ENCODE peak calls at places on chromosomes 3 and 15, in ten cellular contexts. One of them, this sample, is unnamed.

GRCh38 chr3:21672303-21672702 is 78.7 kb downstream of the ZNF385D start:
- DNase-seq in HTR-8/SVneo: peak; percentile 9
- DNase-seq in kidney epithelial cell: peak; percentile 87
- DNase-seq in T-helper 2 cell: no peak
- DNase-seq in endothelial cell: no peak
- DNase-seq in dermis blood vessel endothelial cell: peak; percentile 89
- DNase-seq in ELF-1: no peak
- DNase-seq in stimulated activated CD4-positive, alpha-beta T cell treated with anti-CD3 and anti-CD28 coated beads, Interleukin-4, amount 100 ng/mL, for 1 hour: no peak
- DNase-seq in mesothelial cell of epicardium: no peak
- DNase-seq in naive thymus-derived CD4-positive, alpha-beta T cell: no peak
- DNase-seq in this sample: no peak

GRCh38 chr3:12993022-12993622 is 80.1 kb downstream of the IQSEC1 start:
- DNase-seq in HTR-8/SVneo: peak; percentile 45
- DNase-seq in kidney epithelial cell: no peak
- DNase-seq in T-helper 2 cell: no peak
- DNase-seq in endothelial cell: no peak
- DNase-seq in dermis blood vessel endothelial cell: no peak
- DNase-seq in ELF-1: peak; percentile 94
- DNase-seq in stimulated activated CD4-positive, alpha-beta T cell treated with anti-CD3 and anti-CD28 coated beads, Interleukin-4, amount 100 ng/mL, for 1 hour: no peak
- DNase-seq in mesothelial cell of epicardium: peak; percentile 70
- DNase-seq in naive thymus-derived CD4-positive, alpha-beta T cell: no peak
- DNase-seq in this sample: peak; percentile 92

GRCh38 chr15:39748276-39748675 is 34.4 kb downstream of the FSIP1 start:
- DNase-seq in HTR-8/SVneo: no peak
- DNase-seq in kidney epithelial cell: no peak
- DNase-seq in T-helper 2 cell: no peak
- DNase-seq in endothelial cell: no peak
- DNase-seq in dermis blood vessel endothelial cell: no peak
- DNase-seq in ELF-1: no peak
- DNase-seq in stimulated activated CD4-positive, alpha-beta T cell treated with anti-CD3 and anti-CD28 coated beads, Interleukin-4, amount 100 ng/mL, for 1 hour: no peak
- DNase-seq in mesothelial cell of epicardium: no peak
- DNase-seq in naive thymus-derived CD4-positive, alpha-beta T cell: no peak
- DNase-seq in this sample: no peak

GRCh38 chr3:158337007-158337608 is 227.2 kb downstream of the RSRC1 start:
- DNase-seq in HTR-8/SVneo: no peak
- DNase-seq in kidney epithelial cell: no peak
- DNase-seq in T-helper 2 cell: no peak
- DNase-seq in endothelial cell: no peak
- DNase-seq in dermis blood vessel endothelial cell: no peak
- DNase-seq in ELF-1: no peak
- DNase-seq in stimulated activated CD4-positive, alpha-beta T cell treated with anti-CD3 and anti-CD28 coated beads, Interleukin-4, amount 100 ng/mL, for 1 hour: no peak
- DNase-seq in mesothelial cell of epicardium: no peak
- DNase-seq in naive thymus-derived CD4-positive, alpha-beta T cell: no peak
- DNase-seq in this sample: no peak

GRCh38 chr3:69084326-69084667 is 440 bp upstream of the ARL6IP5 start:
- DNase-seq in HTR-8/SVneo: no peak
- DNase-seq in kidney epithelial cell: peak; percentile 76
- DNase-seq in T-helper 2 cell: no peak
- DNase-seq in endothelial cell: no peak
- DNase-seq in dermis blood vessel endothelial cell: peak; percentile 83
- DNase-seq in ELF-1: peak; percentile 7
- DNase-seq in stimulated activated CD4-positive, alpha-beta T cell treated with anti-CD3 and anti-CD28 coated beads, Interleukin-4, amount 100 ng/mL, for 1 hour: no peak
- DNase-seq in mesothelial cell of epicardium: no peak
- DNase-seq in naive thymus-derived CD4-positive, alpha-beta T cell: no peak
- DNase-seq in this sample: no peak

GRCh38 chr3:53040361-53040820 is 5.5 kb downstream of the SFMBT1 start:
- DNase-seq in HTR-8/SVneo: no peak
- DNase-seq in kidney epithelial cell: peak; percentile 81
- DNase-seq in T-helper 2 cell: peak; percentile 45
- DNase-seq in endothelial cell: no peak
- DNase-seq in dermis blood vessel endothelial cell: no peak
- DNase-seq in ELF-1: no peak
- DNase-seq in stimulated activated CD4-positive, alpha-beta T cell treated with anti-CD3 and anti-CD28 coated beads, Interleukin-4, amount 100 ng/mL, for 1 hour: no peak
- DNase-seq in mesothelial cell of epicardium: no peak
- DNase-seq in naive thymus-derived CD4-positive, alpha-beta T cell: no peak
- DNase-seq in this sample: no peak

GRCh38 chr3:43995929-43996378 is 245.7 kb upstream of the TOPAZ1 start:
- DNase-seq in HTR-8/SVneo: no peak
- DNase-seq in kidney epithelial cell: no peak
- DNase-seq in T-helper 2 cell: no peak
- DNase-seq in endothelial cell: no peak
- DNase-seq in dermis blood vessel endothelial cell: no peak
- DNase-seq in ELF-1: no peak
- DNase-seq in stimulated activated CD4-positive, alpha-beta T cell treated with anti-CD3 and anti-CD28 coated beads, Interleukin-4, amount 100 ng/mL, for 1 hour: no peak
- DNase-seq in mesothelial cell of epicardium: no peak
- DNase-seq in naive thymus-derived CD4-positive, alpha-beta T cell: no peak
- DNase-seq in this sample: peak; percentile 71

GRCh38 chr3:196654006-196654405 is 14.5 kb downstream of the NRROS start:
- DNase-seq in HTR-8/SVneo: no peak
- DNase-seq in kidney epithelial cell: no peak
- DNase-seq in T-helper 2 cell: no peak
- DNase-seq in endothelial cell: no peak
- DNase-seq in dermis blood vessel endothelial cell: no peak
- DNase-seq in ELF-1: no peak
- DNase-seq in stimulated activated CD4-positive, alpha-beta T cell treated with anti-CD3 and anti-CD28 coated beads, Interleukin-4, amount 100 ng/mL, for 1 hour: no peak
- DNase-seq in mesothelial cell of epicardium: no peak
- DNase-seq in naive thymus-derived CD4-positive, alpha-beta T cell: no peak
- DNase-seq in this sample: no peak

GRCh38 chr3:56988458-56988857 is 72.0 kb upstream of the SPATA12 start:
- DNase-seq in HTR-8/SVneo: no peak
- DNase-seq in kidney epithelial cell: no peak
- DNase-seq in T-helper 2 cell: no peak
- DNase-seq in endothelial cell: no peak
- DNase-seq in dermis blood vessel endothelial cell: no peak
- DNase-seq in ELF-1: no peak
- DNase-seq in stimulated activated CD4-positive, alpha-beta T cell treated with anti-CD3 and anti-CD28 coated beads, Interleukin-4, amount 100 ng/mL, for 1 hour: no peak
- DNase-seq in mesothelial cell of epicardium: no peak
- DNase-seq in naive thymus-derived CD4-positive, alpha-beta T cell: no peak
- DNase-seq in this sample: no peak

GRCh38 chr3:175129126-175129525 is 270.0 kb downstream of the NAALADL2 start:
- DNase-seq in HTR-8/SVneo: no peak
- DNase-seq in kidney epithelial cell: no peak
- DNase-seq in T-helper 2 cell: no peak
- DNase-seq in endothelial cell: no peak
- DNase-seq in dermis blood vessel endothelial cell: no peak
- DNase-seq in ELF-1: no peak
- DNase-seq in stimulated activated CD4-positive, alpha-beta T cell treated with anti-CD3 and anti-CD28 coated beads, Interleukin-4, amount 100 ng/mL, for 1 hour: no peak
- DNase-seq in mesothelial cell of epicardium: no peak
- DNase-seq in naive thymus-derived CD4-positive, alpha-beta T cell: no peak
- DNase-seq in this sample: no peak

GRCh38 chr3:153023896-153024295 is 138.1 kb upstream of the RAP2B start:
- DNase-seq in HTR-8/SVneo: no peak
- DNase-seq in kidney epithelial cell: no peak
- DNase-seq in T-helper 2 cell: no peak
- DNase-seq in endothelial cell: no peak
- DNase-seq in dermis blood vessel endothelial cell: no peak
- DNase-seq in ELF-1: no peak
- DNase-seq in stimulated activated CD4-positive, alpha-beta T cell treated with anti-CD3 and anti-CD28 coated beads, Interleukin-4, amount 100 ng/mL, for 1 hour: no peak
- DNase-seq in mesothelial cell of epicardium: no peak
- DNase-seq in naive thymus-derived CD4-positive, alpha-beta T cell: no peak
- DNase-seq in this sample: no peak

GRCh38 chr3:129213238-129213637 is 29.5 kb upstream of the CNBP start:
- DNase-seq in HTR-8/SVneo: no peak
- DNase-seq in kidney epithelial cell: no peak
- DNase-seq in T-helper 2 cell: no peak
- DNase-seq in endothelial cell: no peak
- DNase-seq in dermis blood vessel endothelial cell: no peak
- DNase-seq in ELF-1: no peak
- DNase-seq in stimulated activated CD4-positive, alpha-beta T cell treated with anti-CD3 and anti-CD28 coated beads, Interleukin-4, amount 100 ng/mL, for 1 hour: no peak
- DNase-seq in mesothelial cell of epicardium: no peak
- DNase-seq in naive thymus-derived CD4-positive, alpha-beta T cell: no peak
- DNase-seq in this sample: no peak

GRCh38 chr15:82159922-82160321 is 102.6 kb downstream of the EFL1 start:
- DNase-seq in HTR-8/SVneo: peak; percentile 60
- DNase-seq in kidney epithelial cell: peak; percentile 77
- DNase-seq in T-helper 2 cell: no peak
- DNase-seq in endothelial cell: no peak
- DNase-seq in dermis blood vessel endothelial cell: peak; percentile 48
- DNase-seq in ELF-1: peak; percentile 53
- DNase-seq in stimulated activated CD4-positive, alpha-beta T cell treated with anti-CD3 and anti-CD28 coated beads, Interleukin-4, amount 100 ng/mL, for 1 hour: no peak
- DNase-seq in mesothelial cell of epicardium: no peak
- DNase-seq in naive thymus-derived CD4-positive, alpha-beta T cell: no peak
- DNase-seq in this sample: no peak

GRCh38 chr3:120170223-120170622 is 76.0 kb upstream of the GSK3B start:
- DNase-seq in HTR-8/SVneo: peak; percentile 48
- DNase-seq in kidney epithelial cell: peak; percentile 91
- DNase-seq in T-helper 2 cell: no peak
- DNase-seq in endothelial cell: no peak
- DNase-seq in dermis blood vessel endothelial cell: no peak
- DNase-seq in ELF-1: no peak
- DNase-seq in stimulated activated CD4-positive, alpha-beta T cell treated with anti-CD3 and anti-CD28 coated beads, Interleukin-4, amount 100 ng/mL, for 1 hour: no peak
- DNase-seq in mesothelial cell of epicardium: no peak
- DNase-seq in naive thymus-derived CD4-positive, alpha-beta T cell: no peak
- DNase-seq in this sample: no peak